ENCODE peak calls at places on chromosomes 12 and 14, in six cellular contexts. Y is A549, T is fibroblast of pulmonary artery, A is cardiac muscle cell, D is HepG2, V is adrenal gland. H is an unnamed sample.
A peak's percentile ranks its signal among the peaks of the same experiment; 100 is the strongest.

GRCh38 chr12:121712462-121713256 is at the start of gene TMEM120B:
- DNase-seq in Y (peak; percentile 70), T (peak; percentile 72), A (peak; percentile 91), D (peak; percentile 37), V (peak; percentile 85), H (peak; percentile 91)

GRCh38 chr14:29016050-29016900 is 249.7 kb downstream of the FOXG1 start:
- DNase-seq in Y (no peak), T (peak; percentile 68), A (peak; percentile 73), D (peak; percentile 78), V (peak; percentile 18), H (peak; percentile 53)

GRCh38 chr12:115752913-115753726 is 524.4 kb downstream of the MED13L start:
- DNase-seq in Y (peak; percentile 58), T (peak; percentile 86), A (peak; percentile 77), D (peak; percentile 58), V (peak; percentile 68), H (peak; percentile 81)

GRCh38 chr14:61177279-61178225 is 103.6 kb downstream of the TMEM30B start:
- DNase-seq in Y (no peak), T (no peak), A (no peak), D (no peak), V (peak; percentile 22), H (peak; percentile 30)

GRCh38 chr12:49367381-49368239 is at the start of gene SPATS2:
- DNase-seq in Y (no peak), T (peak; percentile 49), A (no peak), D (no peak), V (peak; percentile 93), H (peak; percentile 56)

GRCh38 chr14:59900536-59900935 is 19.4 kb upstream of the LRRC9 start:
- DNase-seq in Y (no peak), T (no peak), A (no peak), D (no peak), V (no peak), H (no peak)

GRCh38 chr14:66426451-66426850 is 59.7 kb upstream of the CCDC196 start:
- DNase-seq in Y (no peak), T (no peak), A (no peak), D (no peak), V (no peak), H (no peak)

GRCh38 chr12:5081016-5081415 is 37.3 kb downstream of the KCNA5 start:
- DNase-seq in Y (no peak), T (no peak), A (no peak), D (no peak), V (no peak), H (no peak)

GRCh38 chr12:117686210-117686609 is 282.6 kb downstream of the KSR2 start:
- DNase-seq in Y (no peak), T (no peak), A (no peak), D (no peak), V (no peak), H (no peak)

GRCh38 chr14:24329736-24330135 is 5.1 kb downstream of the ADCY4 start:
- DNase-seq in Y (no peak), T (no peak), A (no peak), D (no peak), V (peak; percentile 57), H (peak; percentile 47)

GRCh38 chr14:105538481-105539049 is 12.2 kb downstream of the TMEM121 start:
- DNase-seq in Y (no peak), T (no peak), A (no peak), D (no peak), V (no peak), H (no peak)

GRCh38 chr12:19390208-19390607 is 49.1 kb upstream of the AEBP2 start:
- DNase-seq in Y (no peak), T (no peak), A (no peak), D (no peak), V (no peak), H (no peak)

GRCh38 chr12:47281667-47282171 is 202.0 kb upstream of the AMIGO2 start:
- DNase-seq in Y (no peak), T (peak; percentile 72), A (no peak), D (no peak), V (no peak), H (peak; percentile 51)

GRCh38 chr12:92065018-92065499 is 80.6 kb downstream of the BTG1 start:
- DNase-seq in Y (peak; percentile 34), T (no peak), A (no peak), D (peak; percentile 53), V (no peak), H (peak; percentile 53)

GRCh38 chr14:71698698-71699097 is 233.5 kb upstream of the RGS6 start:
- DNase-seq in Y (no peak), T (peak; percentile 35), A (no peak), D (no peak), V (no peak), H (no peak)

GRCh38 chr12:102479099-102479887 is 1.1 kb downstream of the IGF1 start:
- DNase-seq in Y (no peak), T (no peak), A (peak; percentile 23), D (no peak), V (no peak), H (peak; percentile 36)

GRCh38 chr14:51160871-51161270 is 66.0 kb upstream of the TRIM9 start:
- DNase-seq in Y (no peak), T (no peak), A (no peak), D (no peak), V (no peak), H (no peak)

GRCh38 chr12:131046813-131047788 is 93.4 kb downstream of the ADGRD1 start:
- DNase-seq in Y (no peak), T (no peak), A (no peak), D (no peak), V (no peak), H (peak; percentile 10)

GRCh38 chr12:1590083-1590979 is 4.0 kb downstream of the FBXL14 start:
- DNase-seq in Y (no peak), T (peak; percentile 47), A (peak; percentile 64), D (no peak), V (peak; percentile 24), H (peak; percentile 62)
- H3K4me3 ChIP-seq in Y (no peak overlapping the region), T (peak overlapping the region; percentile 76), A (peak overlapping the region; percentile 75), D (no peak overlapping the region), V (peak overlapping the region; percentile 41), H (peak overlapping the region; percentile 69)

GRCh38 chr12:108689314-108690190 is 41.8 kb downstream of the CORO1C start:
- DNase-seq in Y (no peak), T (peak; percentile 68), A (peak; percentile 29), D (peak; percentile 89), V (peak; percentile 45), H (peak; percentile 54)
- H3K4me3 ChIP-seq in Y (no peak overlapping the region), T (no peak overlapping the region), A (no peak overlapping the region), D (peak overlapping the region; percentile 3), V (peak overlapping the region; percentile 2), H (peak overlapping the region; percentile 56)

GRCh38 chr12:8911606-8912268 is 2.6 kb upstream of the PHC1 start:
- DNase-seq in Y (no peak), T (no peak), A (no peak), D (no peak), V (no peak), H (no peak)
- H3K4me3 ChIP-seq in Y (no peak overlapping the region), T (no peak overlapping the region), A (no peak overlapping the region), D (no peak overlapping the region), V (no peak overlapping the region), H (no peak overlapping the region)

DNA sequence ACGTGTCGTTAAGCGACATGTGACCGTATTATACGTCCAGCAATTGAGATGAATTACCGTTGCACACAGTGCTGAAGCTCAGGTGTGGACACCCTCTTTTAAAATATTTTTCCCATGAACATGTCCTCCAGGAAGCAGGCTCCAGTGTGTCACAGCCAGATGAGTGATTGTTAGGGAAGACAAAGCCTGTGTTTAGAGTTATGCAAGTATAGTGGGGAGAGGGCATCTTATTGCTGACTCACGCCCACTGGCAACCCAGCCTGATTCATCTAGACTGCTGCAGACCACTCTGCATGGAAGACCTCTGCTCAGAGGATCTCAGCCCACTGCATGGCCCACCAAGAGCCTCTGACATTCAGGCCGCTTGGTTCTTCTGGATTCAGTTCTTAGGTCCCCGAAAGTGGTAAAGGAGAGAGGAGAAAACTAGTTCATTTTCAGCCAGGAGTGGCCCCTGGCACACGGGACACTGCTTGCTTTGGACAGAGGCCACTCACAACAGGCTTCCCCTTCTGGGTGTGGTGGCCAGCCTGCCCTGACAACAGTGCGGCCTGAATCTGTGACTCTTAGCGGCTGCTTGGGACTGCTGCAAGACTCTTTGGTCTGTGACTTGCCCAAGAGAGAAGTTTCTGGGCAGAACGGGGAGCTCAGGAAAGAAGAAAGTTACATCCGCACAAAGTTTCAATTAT is 266.3 kb downstream of the ZFP36L1 start:
- DNase-seq in Y (no peak), T (no peak), A (no peak), D (no peak), V (peak; percentile 38), H (peak; percentile 67)
- H3K4me3 ChIP-seq in Y (no peak overlapping the region), T (no peak overlapping the region), A (no peak overlapping the region), D (no peak overlapping the region), V (no peak overlapping the region), H (peak overlapping the region; percentile 14)

GRCh38 chr14:77342726-77343397 is 22.0 kb downstream of the GSTZ1 start:
- DNase-seq in Y (no peak), T (no peak), A (no peak), D (no peak), V (no peak), H (no peak)

GRCh38 chr14:77347746-77348145 is 26.9 kb downstream of the GSTZ1 start:
- DNase-seq in Y (no peak), T (peak; percentile 21), A (no peak), D (no peak), V (no peak), H (no peak)

GRCh38 chr14:77344597-77344996 is 23.8 kb downstream of the GSTZ1 start:
- DNase-seq in Y (no peak), T (no peak), A (no peak), D (no peak), V (no peak), H (no peak)

DNA sequence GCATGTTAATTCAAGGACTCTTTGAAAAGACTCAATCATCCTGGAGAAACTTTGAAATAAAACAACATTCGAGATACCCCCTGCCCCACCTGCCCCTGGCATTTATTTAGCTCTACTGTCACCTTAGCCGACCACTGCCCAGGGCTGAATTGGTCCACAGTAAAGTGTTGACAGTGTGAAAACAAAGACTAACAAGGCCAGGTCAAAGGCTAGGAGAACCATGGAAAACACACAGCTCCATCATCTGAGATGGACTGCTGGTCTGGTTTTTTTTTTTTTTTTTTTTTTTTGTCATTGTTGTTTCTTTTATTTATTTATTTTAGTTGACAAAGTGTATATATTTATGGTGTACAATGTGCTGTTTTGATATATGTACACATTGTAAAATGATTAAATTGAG is 25.7 kb downstream of the GSTZ1 start:
- DNase-seq in Y (no peak), T (no peak), A (no peak), D (peak; percentile 39), V (no peak), H (no peak)
- H3K4me3 ChIP-seq in Y (no peak overlapping the region), T (no peak overlapping the region), A (no peak overlapping the region), D (no peak overlapping the region), V (no peak overlapping the region), H (no peak overlapping the region)

GRCh38 chr12:114697741-114698565 is 14.0 kb upstream of the TBX3 start:
- DNase-seq in Y (no peak), T (no peak), A (no peak), D (no peak), V (peak; percentile 10), H (peak; percentile 56)
- H3K4me3 ChIP-seq in Y (no peak overlapping the region), T (peak overlapping the region; percentile 39), A (peak overlapping the region; percentile 21), D (no peak overlapping the region), V (peak overlapping the region; percentile 42), H (peak overlapping the region; percentile 69)

H was measured in GM23248.